ENCODE peak calls at places on chromosomes 1 and 21, in ten cellular contexts. W is D721Med; Q is neural crest cell; K is IMR-90; M is CD8-positive, alpha-beta T cell; P is ovary; O is suprapubic skin; G is tibial nerve; Y is lower lobe of right lung; H is kidney epithelial cell. S is an unnamed sample.

GRCh38 chr1:98157524-98158293 is 236.9 kb upstream of the DPYD start:
- DNase-seq in W (no peak), Q (no peak), K (peak; percentile 72), M (no peak), P (no peak), O (no peak), G (no peak), Y (no peak), H (no peak), S (no peak)

GRCh38 chr1:155909894-155910293 is 1.3 kb downstream of the RIT1 start:
- DNase-seq in W (no peak), Q (no peak), K (peak; percentile 65), M (no peak), P (no peak), O (no peak), G (no peak), Y (no peak), H (no peak), S (no peak)

GRCh38 chr21:32378956-32379355 is 13.9 kb downstream of the URB1 start:
- DNase-seq in W (no peak), Q (no peak), K (no peak), M (no peak), P (no peak), O (peak; percentile 42), G (no peak), Y (no peak), H (no peak), S (no peak)

GRCh38 chr1:229128209-229128608 is 142.7 kb upstream of the RAB4A start:
- DNase-seq in W (no peak), Q (no peak), K (no peak), M (no peak), P (no peak), O (no peak), G (no peak), Y (no peak), H (no peak), S (no peak)

GRCh38 chr1:41465741-41466140 is 18.7 kb downstream of the EDN2 start:
- DNase-seq in W (no peak), Q (no peak), K (no peak), M (no peak), P (no peak), O (no peak), G (no peak), Y (no peak), H (no peak), S (no peak)

GRCh38 chr1:36971832-36972231 is 62.5 kb downstream of the GRIK3 start:
- DNase-seq in W (peak; percentile 52), Q (no peak), K (no peak), M (no peak), P (no peak), O (no peak), G (no peak), Y (no peak), H (no peak), S (no peak)

GRCh38 chr1:4172659-4173599 is 272.9 kb upstream of the C1orf174 start:
- DNase-seq in W (no peak), Q (peak; percentile 9), K (no peak), M (peak; percentile 30), P (no peak), O (peak; percentile 15), G (no peak), Y (no peak), H (no peak), S (peak; percentile 60)

GRCh38 chr1:66214901-66215300 is 319.1 kb upstream of the SGIP1 start:
- DNase-seq in W (no peak), Q (no peak), K (peak; percentile 19), M (peak; percentile 61), P (no peak), O (no peak), G (no peak), Y (no peak), H (no peak), S (no peak)

GRCh38 chr1:24830680-24831272 is 85.5 kb downstream of the CLIC4 start:
- DNase-seq in W (no peak), Q (no peak), K (peak; percentile 79), M (no peak), P (no peak), O (no peak), G (no peak), Y (no peak), H (peak; percentile 16), S (no peak)

GRCh38 chr1:53381790-53382401 is 54.0 kb upstream of the LRP8 start:
- DNase-seq in W (no peak), Q (no peak), K (peak; percentile 77), M (no peak), P (no peak), O (no peak), G (no peak), Y (peak; percentile 4), H (peak; percentile 44), S (no peak)

GRCh38 chr1:210446479-210446878 is 117.8 kb downstream of the HHAT start:
- DNase-seq in W (no peak), Q (no peak), K (peak; percentile 30), M (peak; percentile 87), P (no peak), O (no peak), G (no peak), Y (no peak), H (no peak), S (no peak)

GRCh38 chr1:4613606-4614370 is 40.6 kb upstream of the AJAP1 start:
- DNase-seq in W (no peak), Q (no peak), K (no peak), M (no peak), P (no peak), O (no peak), G (no peak), Y (no peak), H (no peak), S (no peak)

GRCh38 chr1:207059881-207060280 is 6.8 kb downstream of the PFKFB2 start:
- DNase-seq in W (no peak), Q (no peak), K (no peak), M (no peak), P (no peak), O (no peak), G (no peak), Y (no peak), H (no peak), S (no peak)

GRCh38 chr1:160293020-160293968 is 8.4 kb upstream of the PEX19 start:
- DNase-seq in W (no peak), Q (no peak), K (no peak), M (no peak), P (no peak), O (no peak), G (no peak), Y (no peak), H (no peak), S (no peak)

DNA sequence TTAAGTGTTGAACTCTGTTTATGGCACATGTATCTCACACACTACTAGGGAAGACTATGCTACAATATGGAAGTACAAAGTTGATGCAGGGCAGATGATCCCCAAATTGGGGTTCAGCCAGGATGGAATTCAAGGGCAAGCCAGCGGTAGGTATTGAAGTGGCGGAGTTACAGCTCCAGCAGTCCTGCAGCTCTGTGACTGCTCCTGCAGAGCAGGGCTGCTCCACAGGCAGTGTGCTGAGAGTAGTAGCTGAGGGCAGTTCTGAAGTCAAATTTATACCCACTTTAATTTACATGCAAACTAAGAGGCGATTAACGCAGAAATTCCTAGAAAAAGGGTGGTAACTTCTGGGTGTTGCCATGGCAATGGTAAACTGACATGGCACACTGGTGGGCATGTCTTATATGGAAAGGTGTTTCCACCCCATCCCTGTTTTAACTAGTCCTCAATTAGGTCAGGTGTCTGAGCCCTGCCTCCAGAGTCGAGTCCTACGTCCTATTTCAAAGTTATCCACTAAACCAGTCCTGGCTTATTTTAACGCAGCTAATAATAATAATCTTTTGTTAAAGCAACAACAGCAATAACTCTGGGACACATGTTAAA is 20.6 kb upstream of the CENPF start:
- DNase-seq in W (no peak), Q (no peak), K (no peak), M (no peak), P (no peak), O (no peak), G (no peak), Y (no peak), H (no peak), S (no peak)
- TF ChIP-seq CTCF in W (no peak), Q (no peak), K (no peak), M (no peak), P (no peak), O (no peak), G (no peak), Y (no peak), H (no peak), S (no peak)

GRCh38 chr21:29376556-29376955 is 77.8 kb downstream of the BACH1 start:
- DNase-seq in W (no peak), Q (peak; percentile 8), K (no peak), M (peak; percentile 58), P (peak; percentile 21), O (no peak), G (no peak), Y (peak; percentile 65), H (no peak), S (no peak)
- TF ChIP-seq CTCF in W (peak; percentile 32), Q (peak; percentile 44), K (peak; percentile 26), M (peak; percentile 45), P (no peak), O (peak; percentile 19), G (no peak), Y (peak; percentile 47), H (peak; percentile 23), S (no peak)

DNA sequence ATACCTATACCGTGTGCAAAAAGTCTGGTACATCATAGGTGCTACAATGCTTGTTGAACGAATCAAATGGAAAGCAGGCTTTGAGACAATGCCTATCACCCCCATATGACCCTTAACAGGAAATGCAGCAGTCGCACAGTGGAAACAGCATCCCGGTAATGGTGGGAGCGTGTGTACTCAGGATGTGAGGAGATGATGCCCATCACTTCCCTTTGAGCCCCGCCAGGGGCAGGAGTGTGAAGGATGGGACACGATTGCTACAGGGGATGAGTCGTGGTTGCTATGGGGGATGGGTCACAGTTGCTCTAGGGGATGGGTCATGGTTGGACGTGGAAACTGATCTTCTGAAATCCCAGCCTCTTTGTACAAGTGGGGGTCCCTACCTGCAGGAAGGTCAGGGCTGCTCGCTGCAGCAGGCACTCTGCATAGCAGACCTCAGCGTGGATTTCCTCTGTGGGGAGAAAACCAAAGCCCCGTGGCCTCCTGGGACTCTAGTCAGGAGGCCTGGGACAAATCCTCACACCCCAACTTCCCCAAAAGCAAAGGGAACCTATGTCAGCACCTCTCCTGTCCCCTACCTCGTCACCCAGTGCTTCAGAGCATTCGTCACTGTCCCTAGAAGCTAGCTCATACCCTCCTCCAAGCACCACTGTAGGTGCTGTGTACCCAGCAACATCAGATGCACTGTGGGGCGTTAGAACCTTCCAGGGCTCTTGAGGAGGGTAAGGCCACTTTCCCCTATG is 19.3 kb downstream of the TTC39A start:
- DNase-seq in W (no peak), Q (no peak), K (no peak), M (no peak), P (no peak), O (no peak), G (no peak), Y (no peak), H (no peak), S (no peak)
- TF ChIP-seq CTCF in W (no peak), Q (no peak), K (no peak), M (no peak), P (no peak), O (no peak), G (no peak), Y (no peak), H (no peak), S (no peak)

DNA sequence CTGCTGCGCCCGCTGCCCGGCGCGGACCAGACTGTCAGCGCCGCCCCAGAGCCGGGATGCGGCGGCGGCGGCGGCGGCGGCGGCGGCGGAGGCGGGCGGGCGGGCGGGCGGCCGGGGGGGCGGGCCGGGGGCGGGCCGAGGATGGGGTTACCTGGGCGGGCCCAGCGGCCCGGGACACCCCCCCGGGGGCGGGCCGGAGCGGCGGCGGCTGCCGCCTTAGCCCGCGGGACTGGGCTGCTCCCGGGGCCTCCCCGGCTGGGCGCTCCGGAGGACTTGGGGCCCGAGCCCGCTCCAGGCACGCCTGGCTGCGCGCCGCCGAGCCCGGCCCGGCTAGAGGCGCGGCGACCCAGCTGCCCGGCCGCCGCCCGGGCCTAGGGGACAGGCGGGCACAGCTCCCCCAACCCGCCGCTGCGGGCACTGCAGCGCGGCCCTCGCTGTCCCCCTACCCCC is at the start of gene WNT4:
- DNase-seq in W (no peak), Q (peak; percentile 31), K (no peak), M (no peak), P (peak; percentile 46), O (no peak), G (no peak), Y (peak; percentile 64), H (no peak), S (no peak)
- TF ChIP-seq CTCF in W (no peak), Q (peak; percentile 50), K (peak; percentile 18), M (no peak), P (no peak), O (peak; percentile 31), G (no peak), Y (no peak), H (no peak), S (no peak)